ENCODE peak calls at places on chromosomes 7 and 10, in eight cellular contexts. F, Y, H, M, A, W, P and K are unnamed samples.

GRCh38 chr10:47026301-47027107 is 115.3 kb downstream of the PTPN20 start:
- DNase-seq in A (no peak), M (no peak), F (no peak), Y (no peak), P (peak; percentile 2), H (no peak), W (no peak), K (no peak)

GRCh38 chr7:31938650-31939049 is 131.6 kb downstream of the PDE1C start:
- DNase-seq in Y (peak; percentile 15), F (no peak), H (no peak), P (no peak), M (no peak), W (no peak), A (no peak), K (no peak)

GRCh38 chr10:24439935-24440334 is 231.0 kb downstream of the KIAA1217 start:
- DNase-seq in A (no peak), F (no peak), P (no peak), W (no peak), Y (no peak), M (no peak), H (no peak), K (no peak)

GRCh38 chr7:112422842-112423496 is 27.3 kb upstream of the IFRD1 start:
- DNase-seq in M (no peak), F (peak; percentile 34), P (peak; percentile 9), Y (peak; percentile 82), A (peak; percentile 78), H (peak; percentile 32), W (peak; percentile 15), K (peak; percentile 90)

GRCh38 chr7:98399903-98400537 is 870 bp downstream of the BAIAP2L1 start:
- DNase-seq in H (no peak), F (peak; percentile 41), A (no peak), M (no peak), Y (no peak), W (no peak), P (peak; percentile 8), K (no peak)

GRCh38 chr7:127347567-127348246 is 44.8 kb downstream of the ZNF800 start:
- DNase-seq in P (peak; percentile 87), M (peak; percentile 28), A (peak; percentile 65), Y (peak; percentile 86), F (peak; percentile 69), H (no peak), W (peak; percentile 78), K (peak; percentile 82)

GRCh38 chr10:32990811-32991210 is 32.8 kb upstream of the ITGB1 start:
- DNase-seq in H (no peak), Y (no peak), F (no peak), M (no peak), W (no peak), A (no peak), P (no peak), K (no peak)

GRCh38 chr10:63346015-63346441 is 119.7 kb downstream of the JMJD1C start:
- DNase-seq in H (no peak), Y (no peak), A (no peak), F (no peak), M (no peak), W (no peak), P (no peak), K (no peak)

GRCh38 chr7:122225874-122226273 is 78.7 kb downstream of the FEZF1 start:
- DNase-seq in A (no peak), W (no peak), F (no peak), M (no peak), P (no peak), Y (no peak), H (no peak), K (no peak)

GRCh38 chr7:44917465-44917864 is 32.1 kb upstream of the PURB start:
- DNase-seq in M (no peak), F (no peak), W (no peak), H (no peak), Y (no peak), P (no peak), A (no peak), K (no peak)

GRCh38 chr7:107860981-107861652 is 29.9 kb upstream of the DLD start:
- DNase-seq in Y (no peak), W (no peak), H (no peak), M (no peak), F (no peak), A (no peak), P (no peak), K (no peak)

GRCh38 chr7:36082910-36083309 is 70.1 kb upstream of the EEPD1 start:
- DNase-seq in F (no peak), P (no peak), H (no peak), M (no peak), W (no peak), A (no peak), Y (no peak), K (peak; percentile 45)

GRCh38 chr10:29435809-29436501 is 147.1 kb downstream of the LYZL1 start:
- DNase-seq in H (no peak), W (no peak), M (no peak), A (no peak), P (no peak), Y (no peak), F (no peak), K (no peak)

GRCh38 chr7:63044721-63045120 is 953.9 kb upstream of the ZNF722 start:
- DNase-seq in M (no peak), H (no peak), W (no peak), A (no peak), F (no peak), P (no peak), Y (no peak), K (no peak)

GRCh38 chr10:52517017-52517416 is 202.9 kb downstream of the DKK1 start:
- DNase-seq in Y (peak; percentile 85), W (no peak), P (no peak), H (no peak), A (no peak), M (no peak), F (no peak), K (no peak)

GRCh38 chr7:5590596-5591546 is 167.2 kb upstream of the TNRC18 start:
- DNase-seq in H (no peak), Y (no peak), M (no peak), F (no peak), W (no peak), P (no peak), A (no peak), K (no peak)

GRCh38 chr10:31770307-31770902 is 158.2 kb downstream of the ARHGAP12 start:
- DNase-seq in M (no peak), F (peak; percentile 41), A (peak; percentile 46), H (peak; percentile 12), P (peak; percentile 63), Y (peak; percentile 46), W (peak; percentile 64), K (peak; percentile 67)

GRCh38 chr7:45123913-45124312 is 12.4 kb upstream of the TBRG4 start:
- DNase-seq in P (no peak), M (no peak), A (no peak), F (no peak), W (no peak), H (no peak), Y (no peak), K (no peak)

GRCh38 chr7:116798205-116798730 is 64.1 kb upstream of the CAPZA2 start:
- DNase-seq in P (no peak), W (no peak), F (no peak), M (no peak), Y (peak; percentile 90), A (no peak), H (no peak), K (no peak)

GRCh38 chr10:133190225-133190624 is 30.2 kb downstream of the KNDC1 start:
- DNase-seq in A (no peak), H (no peak), Y (no peak), M (no peak), F (no peak), W (no peak), P (no peak), K (no peak)

GRCh38 chr7:27191081-27191715 is 6.2 kb upstream of the HOXA11 start:
- DNase-seq in F (no peak), Y (no peak), A (no peak), M (no peak), H (no peak), W (no peak), P (no peak), K (no peak)

GRCh38 chr7:2939193-2939885 is 95.2 kb upstream of the GNA12 start:
- DNase-seq in A (peak; percentile 76), Y (no peak), H (no peak), W (no peak), M (no peak), P (no peak), F (no peak), K (no peak)

GRCh38 chr7:158933468-158934139 is 77.2 kb downstream of the DYNC2I1 start:
- DNase-seq in M (no peak), F (no peak), P (no peak), A (peak; percentile 11), H (no peak), Y (peak; percentile 8), W (no peak), K (no peak)

GRCh38 chr10:974038-974784 is 14.0 kb upstream of the GTPBP4 start:
- DNase-seq in H (no peak), A (no peak), F (peak; percentile 93), M (no peak), P (no peak), W (no peak), Y (peak; percentile 35), K (no peak)

GRCh38 chr10:687583-688286 is 1.7 kb downstream of the DIP2C start:
- DNase-seq in P (no peak), Y (no peak), M (no peak), H (no peak), W (no peak), F (no peak), A (no peak), K (no peak)

GRCh38 chr7:73536479-73536878 is 14.4 kb upstream of the BAZ1B start:
- DNase-seq in Y (no peak), M (no peak), F (no peak), H (no peak), P (no peak), W (no peak), A (no peak), K (peak; percentile 11)

GRCh38 chr7:81079736-81080135 is 160.9 kb upstream of the SEMA3C start:
- DNase-seq in A (no peak), H (no peak), Y (no peak), P (no peak), F (no peak), W (no peak), M (no peak), K (no peak)

GRCh38 chr7:22784346-22784745 is 38.3 kb downstream of the TOMM7 start:
- DNase-seq in F (no peak), Y (no peak), M (no peak), W (no peak), P (no peak), H (no peak), A (no peak), K (no peak)

GRCh38 chr10:30553018-30553624 is 76.4 kb downstream of the LYZL2 start:
- DNase-seq in F (no peak), H (no peak), P (peak; percentile 36), W (no peak), M (no peak), A (peak; percentile 88), Y (peak; percentile 86), K (peak; percentile 80)

GRCh38 chr10:70672165-70672992 is at the start of gene ADAMTS14:
- DNase-seq in H (peak; percentile 22), W (peak; percentile 35), P (peak; percentile 57), Y (peak; percentile 58), F (no peak), A (peak; percentile 33), M (no peak), K (peak; percentile 96)

GRCh38 chr10:131431541-131431940 is 120.0 kb upstream of the TCERG1L start:
- DNase-seq in W (no peak), Y (no peak), P (no peak), F (no peak), A (no peak), M (no peak), H (peak; percentile 34), K (no peak)

GRCh38 chr10:124461642-124462347 is at the start of gene LHPP:
- DNase-seq in P (peak; percentile 73), M (peak; percentile 72), A (peak; percentile 86), F (peak; percentile 67), W (peak; percentile 90), H (peak; percentile 86), Y (peak; percentile 92), K (peak; percentile 82)

GRCh38 chr7:55026867-55027490 is 8.2 kb downstream of the EGFR start:
- DNase-seq in H (no peak), F (no peak), M (no peak), Y (no peak), W (no peak), P (no peak), A (no peak), K (no peak)

GRCh38 chr7:70849580-70850235 is 282.2 kb upstream of the GALNT17 start:
- DNase-seq in W (no peak), A (peak; percentile 17), Y (no peak), P (no peak), M (no peak), F (no peak), H (no peak), K (no peak)